ENCODE peak calls at places on chromosome 6, in eight cellular contexts. P is psoas muscle, A is heart right ventricle, H is IMR-90, L is cardiac fibroblast, U is upper lobe of right lung, R is breast epithelium, K is aorta. E is an unnamed sample.

GRCh38 chr6:108621117-108621516 is 60.4 kb downstream of the FOXO3 start:
- DNase-seq in P (peak; percentile 76), A (no peak), H (peak; percentile 90), L (peak; percentile 63), U (no peak), R (no peak), K (peak; percentile 86), E (peak; percentile 92)

GRCh38 chr6:160387887-160388286 is 39.7 kb downstream of the SLC22A3 start:
- DNase-seq in P (no peak), A (no peak), H (no peak), L (peak; percentile 13), U (no peak), R (no peak), K (no peak), E (no peak)

GRCh38 chr6:113508249-113508648 is 348.9 kb upstream of the MARCKS start:
- DNase-seq in P (no peak), A (no peak), H (peak; percentile 34), L (no peak), U (no peak), R (no peak), K (no peak), E (no peak)

GRCh38 chr6:158718431-158719126 is 68.7 kb downstream of the SYTL3 start:
- DNase-seq in P (no peak), A (no peak), H (no peak), L (peak; percentile 48), U (no peak), R (no peak), K (no peak), E (no peak)

GRCh38 chr6:148523051-148523450 is 180.4 kb downstream of the SASH1 start:
- DNase-seq in P (no peak), A (no peak), H (peak; percentile 93), L (peak; percentile 68), U (no peak), R (no peak), K (no peak), E (peak; percentile 88)

GRCh38 chr6:134379086-134379485 is 61.2 kb upstream of the SGK1 start:
- DNase-seq in P (no peak), A (peak; percentile 8), H (no peak), L (no peak), U (no peak), R (peak; percentile 59), K (no peak), E (no peak)

GRCh38 chr6:15754035-15754705 is 91.3 kb upstream of the DTNBP1 start:
- DNase-seq in P (no peak), A (no peak), H (peak; percentile 42), L (peak; percentile 13), U (no peak), R (no peak), K (no peak), E (no peak)

GRCh38 chr6:49550413-49551125 is at the start of gene C6orf141:
- DNase-seq in P (no peak), A (no peak), H (no peak), L (no peak), U (peak; percentile 66), R (no peak), K (no peak), E (no peak)

GRCh38 chr6:156502969-156503504 is 274.1 kb upstream of the ARID1B start:
- DNase-seq in P (no peak), A (no peak), H (no peak), L (no peak), U (no peak), R (no peak), K (no peak), E (no peak)

GRCh38 chr6:128605961-128606360 is 85.6 kb upstream of the PTPRK start:
- DNase-seq in P (no peak), A (no peak), H (peak; percentile 15), L (peak; percentile 37), U (no peak), R (no peak), K (no peak), E (peak; percentile 56)

GRCh38 chr6:51827580-51827979 is 259.8 kb downstream of the PKHD1 start:
- DNase-seq in P (no peak), A (no peak), H (no peak), L (no peak), U (no peak), R (no peak), K (no peak), E (no peak)

GRCh38 chr6:13729891-13730290 is 18.3 kb upstream of the RANBP9 start:
- DNase-seq in P (no peak), A (no peak), H (peak; percentile 79), L (peak; percentile 41), U (no peak), R (no peak), K (no peak), E (no peak)

GRCh38 chr6:142300758-142301251 is 1.0 kb upstream of the ADGRG6 start:
- DNase-seq in P (peak; percentile 16), A (peak; percentile 13), H (peak; percentile 71), L (peak; percentile 86), U (no peak), R (no peak), K (no peak), E (no peak)

GRCh38 chr6:119215885-119216590 is 133.5 kb downstream of the MAN1A1 start:
- DNase-seq in P (no peak), A (no peak), H (no peak), L (no peak), U (no peak), R (no peak), K (no peak), E (no peak)

GRCh38 chr6:3454206-3455016 is 2.4 kb downstream of the SLC22A23 start:
- DNase-seq in P (no peak), A (no peak), H (no peak), L (no peak), U (no peak), R (no peak), K (no peak), E (no peak)

GRCh38 chr6:161498359-161498758 is 224.5 kb upstream of the AGPAT4 start:
- DNase-seq in P (no peak), A (peak; percentile 18), H (peak; percentile 61), L (peak; percentile 62), U (no peak), R (no peak), K (no peak), E (peak; percentile 79)

GRCh38 chr6:1509241-1509640 is 100.5 kb upstream of the FOXC1 start:
- DNase-seq in P (no peak), A (no peak), H (no peak), L (no peak), U (no peak), R (no peak), K (no peak), E (no peak)

GRCh38 chr6:31197559-31198305 is 27.2 kb upstream of the POU5F1 start:
- DNase-seq in P (peak; percentile 89), A (peak; percentile 95), H (peak; percentile 72), L (peak; percentile 77), U (peak; percentile 96), R (peak; percentile 92), K (peak; percentile 96), E (no peak)

GRCh38 chr6:17962436-17963031 is 24.9 kb downstream of the KIF13A start:
- DNase-seq in P (peak; percentile 66), A (peak; percentile 83), H (peak; percentile 96), L (peak; percentile 93), U (no peak), R (peak; percentile 75), K (no peak), E (peak; percentile 88)

GRCh38 chr6:75337805-75338204 is 53.2 kb upstream of the TMEM30A start:
- DNase-seq in P (no peak), A (no peak), H (peak; percentile 35), L (peak; percentile 15), U (no peak), R (no peak), K (no peak), E (no peak)
- H3K4me3 ChIP-seq in P (no peak overlapping the region), A (no peak overlapping the region), H (no peak overlapping the region), L (no peak overlapping the region), U (no peak overlapping the region), R (no peak overlapping the region), K (no peak overlapping the region), E (no peak overlapping the region)

GRCh38 chr6:25136879-25137278 is 142.3 kb upstream of the CARMIL1 start:
- DNase-seq in P (no peak), A (peak; percentile 55), H (no peak), L (peak; percentile 46), U (no peak), R (no peak), K (no peak), E (no peak)

GRCh38 chr6:25142506-25142905 is 136.7 kb upstream of the CARMIL1 start:
- DNase-seq in P (no peak), A (no peak), H (no peak), L (no peak), U (no peak), R (no peak), K (no peak), E (no peak)

GRCh38 chr6:25137497-25137896 is 141.7 kb upstream of the CARMIL1 start:
- DNase-seq in P (no peak), A (no peak), H (no peak), L (no peak), U (no peak), R (no peak), K (no peak), E (no peak)

GRCh38 chr6:25138024-25138696 is 141.0 kb upstream of the CARMIL1 start:
- DNase-seq in P (peak; percentile 32), A (peak; percentile 76), H (peak; percentile 62), L (peak; percentile 90), U (peak; percentile 65), R (peak; percentile 46), K (peak; percentile 75), E (peak; percentile 28)

DNA sequence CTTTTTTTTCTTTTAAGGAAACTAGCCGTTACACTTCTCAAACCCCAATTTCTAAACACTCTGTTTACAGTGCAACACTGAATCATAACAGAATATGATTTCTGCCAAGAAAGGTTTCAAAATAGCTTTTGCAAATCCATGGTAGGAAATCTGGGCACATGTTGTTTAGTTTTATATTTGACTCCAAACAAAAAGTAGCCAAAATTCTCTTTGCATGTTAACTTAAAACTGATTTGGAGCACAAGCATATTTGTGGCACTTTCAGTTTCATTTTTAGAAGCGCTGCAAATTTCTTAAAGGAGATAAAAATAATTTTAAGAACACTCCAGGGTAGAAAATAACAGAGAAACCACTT is 140.5 kb upstream of the CARMIL1 start:
- DNase-seq in P (no peak), A (no peak), H (peak; percentile 30), L (peak; percentile 46), U (no peak), R (no peak), K (no peak), E (no peak)
- H3K4me3 ChIP-seq in P (peak overlapping the region; percentile 64), A (peak overlapping the region; percentile 44), H (peak overlapping the region; percentile 40), L (peak overlapping the region; percentile 49), U (peak overlapping the region; percentile 59), R (peak overlapping the region; percentile 53), K (peak overlapping the region; percentile 99), E (peak overlapping the region; percentile 35)

DNA sequence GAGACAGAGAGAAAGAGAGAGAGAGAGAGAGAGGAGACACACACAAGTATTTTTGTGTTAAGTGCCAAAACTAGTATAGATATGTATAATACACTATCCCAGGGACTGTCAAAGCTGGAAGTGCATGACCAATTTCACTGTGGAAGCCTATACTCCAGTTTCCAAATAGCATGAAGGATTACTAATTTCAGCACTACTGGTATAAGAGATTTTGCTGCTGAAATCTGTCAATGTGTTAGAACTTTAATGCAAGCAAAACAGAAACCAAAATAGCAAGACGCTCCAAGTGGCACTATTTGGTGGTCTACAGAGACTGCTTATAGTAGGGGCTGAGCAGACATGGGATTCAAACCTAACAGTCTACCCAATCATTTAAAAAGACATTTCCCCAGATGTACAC is 284.8 kb downstream of the BTBD9 start:
- DNase-seq in P (no peak), A (no peak), H (no peak), L (no peak), U (no peak), R (no peak), K (no peak), E (no peak)
- H3K4me3 ChIP-seq in P (no peak overlapping the region), A (no peak overlapping the region), H (no peak overlapping the region), L (no peak overlapping the region), U (no peak overlapping the region), R (no peak overlapping the region), K (no peak overlapping the region), E (no peak overlapping the region)

GRCh38 chr6:7111095-7111690 is 3.4 kb downstream of the RREB1 start:
- DNase-seq in P (no peak), A (no peak), H (no peak), L (no peak), U (no peak), R (no peak), K (no peak), E (no peak)
- H3K4me3 ChIP-seq in P (no peak overlapping the region), A (no peak overlapping the region), H (no peak overlapping the region), L (no peak overlapping the region), U (no peak overlapping the region), R (no peak overlapping the region), K (no peak overlapping the region), E (no peak overlapping the region)